ENCODE peak calls at places on chromosomes 3 and 15, in six cellular contexts. L is foreskin fibroblast, D is brain microvascular endothelial cell, G is cardiac fibroblast, B is fibroblast of villous mesenchyme, T is AG04450. W is an unnamed sample.

GRCh38 chr3:149816986-149817385 is 4.0 kb downstream of the RNF13 start:
- DNase-seq in L (peak), D (no peak), G (peak), B (peak), T (no peak), W (peak)

GRCh38 chr3:9750556-9751411 is 1.0 kb downstream of the OGG1 start:
- DNase-seq in L (peak), D (peak), G (no peak), B (no peak), T (no peak), W (peak)

GRCh38 chr3:15983232-15983631 is 185.5 kb upstream of the ANKRD28 start:
- DNase-seq in L (peak), D (peak), G (peak), B (peak), T (peak), W (peak)

GRCh38 chr15:100570282-100570681 is 31.7 kb downstream of the LINS1 start:
- DNase-seq in L (peak), D (no peak), G (peak), B (peak), T (no peak), W (peak)

GRCh38 chr3:15377961-15378791 is 45.8 kb upstream of the SH3BP5 start:
- DNase-seq in L (peak), D (peak), G (peak), B (peak), T (peak), W (peak)

GRCh38 chr3:169760479-169760878 is 4.4 kb downstream of the TERC start:
- DNase-seq in L (peak), D (peak), G (peak), B (peak), T (no peak), W (peak)

GRCh38 chr15:86558678-86559077 is 479.0 kb downstream of the AGBL1 start:
- DNase-seq in L (no peak), D (no peak), G (no peak), B (no peak), T (no peak), W (no peak)

GRCh38 chr15:49852756-49853155 is 231.9 kb downstream of the DTWD1 start:
- DNase-seq in L (no peak), D (no peak), G (peak), B (no peak), T (no peak), W (peak)

GRCh38 chr3:124811441-124811840 is 75.7 kb downstream of the ITGB5 start:
- DNase-seq in L (peak), D (peak), G (peak), B (peak), T (no peak), W (peak)

GRCh38 chr3:142366434-142366833 is 81.4 kb downstream of the XRN1 start:
- DNase-seq in L (no peak), D (no peak), G (peak), B (no peak), T (no peak), W (peak)

GRCh38 chr3:14368146-14368545 is 34.3 kb upstream of the SLC6A6 start:
- DNase-seq in L (no peak), D (no peak), G (no peak), B (no peak), T (no peak), W (no peak)

GRCh38 chr15:42137461-42138261 is 18.8 kb downstream of the PLA2G4F start:
- DNase-seq in L (peak), D (peak), G (peak), B (peak), T (no peak), W (peak)

GRCh38 chr3:129485681-129486056 is 42.8 kb upstream of the RHO start:
- DNase-seq in L (peak), D (peak), G (peak), B (peak), T (peak), W (peak)

GRCh38 chr15:60871731-60872130 is 357.4 kb downstream of the RORA start:
- DNase-seq in L (peak), D (no peak), G (no peak), B (peak), T (no peak), W (peak)

GRCh38 chr15:100785181-100786138 is 94.2 kb upstream of the ALDH1A3 start:
- DNase-seq in L (no peak), D (no peak), G (no peak), B (no peak), T (no peak), W (no peak)

GRCh38 chr3:143119974-143120715 is 574 bp downstream of the CHST2 start:
- DNase-seq in L (peak), D (peak), G (peak), B (no peak), T (no peak), W (peak)

GRCh38 chr15:78637776-78638435 is 3.1 kb downstream of the CHRNB4 start:
- DNase-seq in L (no peak), D (no peak), G (no peak), B (no peak), T (no peak), W (no peak)

GRCh38 chr3:187112934-187113793 is 26.1 kb downstream of the RPL39L start:
- DNase-seq in L (peak), D (peak), G (peak), B (peak), T (no peak), W (peak)

GRCh38 chr3:179323197-179323901 is 518 bp downstream of the ZNF639 start:
- DNase-seq in L (peak), D (peak), G (peak), B (peak), T (no peak), W (peak)

GRCh38 chr15:89654847-89655805 is at the start of gene KIF7:
- DNase-seq in L (peak), D (peak), G (peak), B (peak), T (no peak), W (peak)

GRCh38 chr15:89654311-89654761 is 931 bp downstream of the KIF7 start:
- DNase-seq in L (peak), D (no peak), G (peak), B (peak), T (no peak), W (peak)

GRCh38 chr15:89653578-89653977 is 1.7 kb downstream of the KIF7 start:
- DNase-seq in L (no peak), D (no peak), G (no peak), B (no peak), T (no peak), W (no peak)

GRCh38 chr15:89652131-89652530 is 3.1 kb downstream of the KIF7 start:
- DNase-seq in L (no peak), D (no peak), G (no peak), B (no peak), T (no peak), W (no peak)

GRCh38 chr15:89652666-89653065 is 2.6 kb downstream of the KIF7 start:
- DNase-seq in L (no peak), D (no peak), G (no peak), B (no peak), T (no peak), W (no peak)
- TF ChIP-seq CTCF in L (no peak), D (peak), G (no peak), B (no peak), T (no peak), W (no peak)

GRCh38 chr15:48049736-48050135 is 71.1 kb upstream of the SLC24A5 start:
- DNase-seq in L (no peak), D (peak), G (no peak), B (peak), T (no peak), W (peak)

GRCh38 chr15:48041454-48041853 is 79.3 kb upstream of the SLC24A5 start:
- DNase-seq in L (no peak), D (no peak), G (no peak), B (no peak), T (no peak), W (no peak)

GRCh38 chr15:48052871-48053383 is 67.9 kb upstream of the SLC24A5 start:
- DNase-seq in L (peak), D (peak), G (no peak), B (peak), T (no peak), W (no peak)

GRCh38 chr15:48046813-48047483 is 73.8 kb upstream of the SLC24A5 start:
- DNase-seq in L (no peak), D (no peak), G (no peak), B (no peak), T (no peak), W (no peak)
- H3K4me3 ChIP-seq in L (no peak), D (no peak), G (no peak), B (no peak), T (no peak), W (no peak)

GRCh38 chr3:111577798-111578685 is 17.1 kb downstream of the ZBED2 start:
- DNase-seq in L (peak), D (peak), G (peak), B (peak), T (peak), W (peak)
- TF ChIP-seq CTCF in L (peak), D (peak), G (peak), B (peak), T (peak), W (peak)

DNA sequence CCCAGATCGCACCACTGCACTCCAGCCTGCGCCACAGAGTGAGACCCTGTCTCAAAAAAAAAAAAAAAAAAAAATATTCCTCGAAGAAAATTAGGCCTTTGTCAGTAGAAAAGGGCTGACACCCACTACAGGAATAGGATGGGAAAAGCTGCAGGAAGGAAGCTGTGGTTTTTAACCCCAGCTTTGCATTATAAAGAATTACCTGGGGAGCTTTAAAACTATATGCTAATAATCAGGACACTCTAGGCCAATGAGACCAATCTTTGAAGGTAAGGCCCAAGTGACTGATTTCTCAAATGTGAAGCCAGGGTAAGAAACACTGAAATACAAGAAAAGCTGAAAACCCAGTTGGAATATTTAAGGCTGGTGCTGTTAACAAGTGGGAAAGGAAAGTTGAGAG is 74.3 kb downstream of the RBPMS2 start:
- DNase-seq in L (no peak), D (no peak), G (no peak), B (no peak), T (no peak), W (no peak)
- H3K4me3 ChIP-seq in L (peak), D (no peak), G (peak), B (peak), T (peak), W (no peak)

GRCh38 chr3:189195302-189195701 is 23.5 kb downstream of the TPRG1 start:
- DNase-seq in L (no peak), D (no peak), G (no peak), B (no peak), T (no peak), W (peak)
- TF ChIP-seq CTCF in L (peak), D (peak), G (peak), B (peak), T (peak), W (peak)

DNA sequence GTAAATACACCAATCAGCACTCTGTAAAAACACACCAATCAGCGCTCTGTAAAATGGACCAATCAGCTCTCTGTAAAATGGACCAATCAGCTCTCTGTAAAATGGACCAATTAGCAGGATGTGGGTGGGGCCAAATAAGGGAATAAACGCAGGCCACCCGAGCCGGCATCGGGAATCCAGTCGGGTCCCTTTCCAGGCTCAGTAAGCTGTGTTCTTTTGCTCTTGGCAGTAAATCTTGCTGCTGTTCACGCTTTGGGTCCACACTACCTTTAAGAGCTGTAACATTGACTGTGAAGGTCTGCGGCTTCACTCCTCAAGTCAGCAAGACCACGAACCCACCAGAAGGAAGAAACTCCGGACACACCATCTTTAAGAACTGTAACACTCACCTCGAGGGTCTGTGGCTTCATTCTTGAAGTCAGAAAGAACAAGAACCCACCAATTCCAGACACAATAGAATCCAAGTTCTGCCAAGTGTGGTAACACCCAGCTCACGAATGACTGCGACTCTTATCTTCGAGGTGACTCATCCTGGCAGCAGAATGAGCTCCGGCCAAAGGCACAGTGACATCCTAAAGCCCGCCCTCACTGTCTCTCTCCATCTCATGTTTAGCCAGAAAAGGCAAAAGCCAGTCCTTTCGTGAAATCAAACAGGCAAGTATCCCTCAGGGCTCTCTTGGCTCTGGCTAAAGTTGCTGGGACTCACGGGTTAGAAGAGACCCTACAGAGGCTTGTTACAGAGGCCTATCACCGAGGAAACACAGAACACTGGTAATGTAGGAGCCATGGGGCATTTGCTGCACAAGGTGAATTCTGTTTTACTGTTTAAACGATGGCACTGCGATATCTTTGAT is 155.2 kb downstream of the FAM43A start:
- DNase-seq in L (no peak), D (peak), G (peak), B (peak), T (no peak), W (no peak)
- H3K4me3 ChIP-seq in L (no peak), D (no peak), G (no peak), B (no peak), T (no peak), W (no peak)

GRCh38 chr3:38834717-38835116 is 18.7 kb upstream of the SCN10A start:
- DNase-seq in L (peak), D (no peak), G (no peak), B (no peak), T (no peak), W (no peak)
- TF ChIP-seq CTCF in L (no peak), D (no peak), G (no peak), B (no peak), T (no peak), W (no peak)

GRCh38 chr15:45183001-45183400 is 4.8 kb downstream of the SHF start:
- DNase-seq in L (no peak), D (no peak), G (no peak), B (no peak), T (no peak), W (no peak)
- H3K4me3 ChIP-seq in L (no peak), D (no peak), G (no peak), B (no peak), T (no peak), W (no peak)

W was measured in choroid plexus epithelial cell.